ENCODE peak calls at places on chromosomes 5 and 9, in eight cellular contexts. H is T-helper 1 cell, Q is transverse colon, L is MCF 10A, O is fibroblast of the aortic adventitia, G is astrocyte, V is HEK293T, P is ELF-1. S is an unnamed sample.

GRCh38 chr5:14156611-14157493 is 13.7 kb downstream of the TRIO start:
- DNase-seq in V (peak), L (peak), P (no peak), H (no peak), O (peak), Q (no peak), G (peak), S (peak)

GRCh38 chr9:133054966-133055365 is 6.8 kb upstream of the CEL start:
- DNase-seq in O (no peak), V (no peak), Q (no peak), G (peak), P (no peak), H (no peak), L (no peak), S (no peak)

GRCh38 chr5:103232393-103232999 is 26.1 kb upstream of the MACIR start:
- DNase-seq in L (peak), V (peak), O (peak), Q (no peak), P (no peak), G (peak), H (peak), S (peak)

GRCh38 chr5:37495210-37495609 is 116.1 kb downstream of the WDR70 start:
- DNase-seq in V (no peak), Q (no peak), H (no peak), G (peak), P (no peak), O (peak), L (peak), S (peak)

GRCh38 chr5:141508440-141508807 is 19.5 kb downstream of the PCDHGC5 start:
- DNase-seq in Q (no peak), G (no peak), P (no peak), H (no peak), V (no peak), O (peak), L (no peak), S (no peak)

GRCh38 chr9:127389391-127390242 is 7.4 kb upstream of the SLC2A8 start:
- DNase-seq in H (no peak), G (no peak), Q (no peak), O (no peak), P (no peak), L (no peak), V (no peak), S (peak)

GRCh38 chr9:27529316-27530278 is at the start of gene MOB3B:
- DNase-seq in P (peak), G (peak), H (peak), V (peak), Q (peak), L (peak), O (peak), S (peak)

GRCh38 chr5:145903862-145904261 is 31.0 kb upstream of the GRXCR2 start:
- DNase-seq in P (no peak), O (peak), Q (no peak), V (no peak), L (peak), H (no peak), G (peak), S (peak)

GRCh38 chr5:15010936-15011335 is 139.4 kb upstream of the ANKH start:
- DNase-seq in Q (no peak), H (no peak), L (peak), V (no peak), O (peak), G (no peak), P (no peak), S (no peak)

GRCh38 chr9:115687356-115687755 is 466.2 kb upstream of the PAPPA start:
- DNase-seq in O (no peak), V (no peak), H (no peak), G (no peak), L (no peak), P (no peak), Q (no peak), S (peak)

GRCh38 chr9:125241863-125242739 is 958 bp upstream of the HSPA5 start:
- DNase-seq in O (peak), V (peak), P (no peak), L (no peak), G (no peak), Q (peak), H (no peak), S (no peak)

GRCh38 chr5:56359809-56360685 is 126.9 kb upstream of the ANKRD55 start:
- DNase-seq in L (no peak), G (peak), H (no peak), Q (no peak), O (no peak), V (no peak), P (no peak), S (peak)

GRCh38 chr5:116237917-116238502 is 153.2 kb downstream of the COMMD10 start:
- DNase-seq in O (no peak), G (no peak), H (no peak), Q (no peak), V (peak), L (no peak), P (no peak), S (peak)

GRCh38 chr5:58114324-58114723 is 345.6 kb downstream of the PLK2 start:
- DNase-seq in V (no peak), P (no peak), Q (no peak), G (peak), L (peak), H (no peak), O (peak), S (peak)

GRCh38 chr9:134775552-134775951 is 105.1 kb upstream of the FCN2 start:
- DNase-seq in G (peak), L (no peak), P (no peak), H (no peak), Q (no peak), O (peak), V (no peak), S (peak)

GRCh38 chr5:7828269-7828668 is 22.7 kb downstream of the CFAP90 start:
- DNase-seq in G (no peak), V (no peak), O (no peak), H (no peak), P (no peak), Q (peak), L (peak), S (peak)

GRCh38 chr9:116944714-116945534 is 257.8 kb downstream of the TRIM32 start:
- DNase-seq in G (no peak), Q (no peak), P (no peak), V (no peak), O (no peak), L (no peak), H (no peak), S (peak)

GRCh38 chr9:129832957-129833356 is 2.1 kb downstream of the C9orf78 start:
- DNase-seq in L (peak), P (no peak), G (no peak), H (no peak), O (no peak), Q (no peak), V (no peak), S (peak)

GRCh38 chr5:17838506-17838905 is 204.2 kb downstream of the TAF11L14 start:
- DNase-seq in P (peak), H (no peak), G (no peak), V (no peak), L (no peak), Q (no peak), O (no peak), S (no peak)

GRCh38 chr5:135337064-135337463 is 62.0 kb downstream of the MACROH2A1 start:
- DNase-seq in P (no peak), V (no peak), Q (no peak), O (no peak), G (no peak), L (no peak), H (no peak), S (no peak)

GRCh38 chr5:174229640-174230350 is 184.3 kb downstream of the NSG2 start:
- DNase-seq in G (peak), P (no peak), L (peak), Q (no peak), V (no peak), H (no peak), O (no peak), S (peak)

GRCh38 chr5:116137544-116138378 is 52.9 kb downstream of the COMMD10 start:
- DNase-seq in V (peak), L (peak), Q (no peak), O (peak), H (peak), G (peak), P (peak), S (peak)